ENCODE peak calls at places on chromosomes 12 and 14, in eight cellular contexts. I, C, X, W, R, Y, U and V are unnamed samples.

GRCh38 chr12:130816055-130816454 is 23.0 kb downstream of the STX2 start:
- DNase-seq in I (no peak), C (no peak), X (no peak), W (no peak), R (no peak), Y (no peak), U (no peak), V (no peak)

GRCh38 chr12:50120953-50121352 is 8.9 kb downstream of the COX14 start:
- DNase-seq in I (no peak), C (no peak), X (no peak), W (no peak), R (no peak), Y (no peak), U (no peak), V (no peak)

GRCh38 chr12:107515446-107515958 is 170.1 kb upstream of the PWP1 start:
- DNase-seq in I (peak), C (peak), X (no peak), W (no peak), R (no peak), Y (peak), U (peak), V (no peak)

GRCh38 chr14:57478050-57478449 is 15.6 kb downstream of the CCDC198 start:
- DNase-seq in I (no peak), C (no peak), X (no peak), W (no peak), R (no peak), Y (no peak), U (no peak), V (no peak)

GRCh38 chr12:54370218-54370730 is 6.0 kb upstream of the GPR84 start:
- DNase-seq in I (peak), C (peak), X (peak), W (no peak), R (no peak), Y (peak), U (peak), V (peak)

GRCh38 chr12:124796303-124796957 is 67.2 kb downstream of the SCARB1 start:
- DNase-seq in I (no peak), C (no peak), X (no peak), W (no peak), R (no peak), Y (no peak), U (no peak), V (no peak)

GRCh38 chr12:67766370-67766769 is 117.8 kb downstream of the DYRK2 start:
- DNase-seq in I (no peak), C (peak), X (no peak), W (no peak), R (no peak), Y (no peak), U (peak), V (no peak)

GRCh38 chr12:111993290-111994150 is 19.4 kb downstream of the TMEM116 start:
- DNase-seq in I (no peak), C (no peak), X (no peak), W (no peak), R (peak), Y (no peak), U (no peak), V (no peak)

GRCh38 chr14:99101826-99102461 is 170.1 kb downstream of the BCL11B start:
- DNase-seq in I (no peak), C (no peak), X (no peak), W (no peak), R (no peak), Y (no peak), U (no peak), V (no peak)

GRCh38 chr12:130916251-130916911 is 37.3 kb upstream of the ADGRD1 start:
- DNase-seq in I (no peak), C (peak), X (peak), W (peak), R (peak), Y (no peak), U (peak), V (no peak)

GRCh38 chr12:40327506-40327905 is 102.7 kb downstream of the LRRK2 start:
- DNase-seq in I (no peak), C (peak), X (no peak), W (no peak), R (no peak), Y (no peak), U (no peak), V (no peak)

GRCh38 chr14:65945333-65945732 is 532.8 kb downstream of the FUT8 start:
- DNase-seq in I (no peak), C (no peak), X (no peak), W (no peak), R (no peak), Y (no peak), U (no peak), V (no peak)

GRCh38 chr12:4307593-4308333 is 13.2 kb upstream of the TIGAR start:
- DNase-seq in I (peak), C (peak), X (peak), W (peak), R (peak), Y (no peak), U (peak), V (peak)

GRCh38 chr12:19994970-19995369 is 373.4 kb upstream of the PDE3A start:
- DNase-seq in I (no peak), C (peak), X (no peak), W (no peak), R (no peak), Y (no peak), U (no peak), V (no peak)

GRCh38 chr14:100524233-100524932 is 62.8 kb downstream of the BEGAIN start:
- DNase-seq in I (no peak), C (no peak), X (peak), W (no peak), R (no peak), Y (no peak), U (no peak), V (peak)

GRCh38 chr12:28611501-28611900 is 421.2 kb downstream of the CCDC91 start:
- DNase-seq in I (no peak), C (no peak), X (no peak), W (no peak), R (no peak), Y (no peak), U (no peak), V (peak)

GRCh38 chr12:25971675-25972035 is 13.2 kb downstream of the RASSF8 start:
- DNase-seq in I (no peak), C (peak), X (no peak), W (no peak), R (no peak), Y (no peak), U (no peak), V (no peak)

GRCh38 chr12:116601524-116601923 is 42.3 kb downstream of the MAP1LC3B2 start:
- DNase-seq in I (peak), C (peak), X (no peak), W (no peak), R (no peak), Y (no peak), U (peak), V (no peak)